ENCODE peak calls at places on chromosomes 16 and 17, in six cellular contexts. J is germinal center, O is NCI-H1436, N is hypothalamus, L is DMS153, B is A549. X is an unnamed sample.

GRCh38 chr17:50064253-50064991 is 8.5 kb downstream of the ITGA3 start:
- DNase-seq in L (no peak), N (no peak), J (no peak), O (no peak), B (peak), X (peak)

GRCh38 chr17:17877548-17878358 is 41.0 kb upstream of the SREBF1 start:
- DNase-seq in L (no peak), N (no peak), B (no peak), O (no peak), J (no peak), X (peak)

GRCh38 chr17:16286009-16286946 is 67.0 kb downstream of the CENPV start:
- DNase-seq in L (no peak), O (no peak), B (peak), N (no peak), J (peak), X (peak)

GRCh38 chr17:40915721-40916256 is 21.7 kb downstream of the KRT23 start:
- DNase-seq in B (no peak), N (no peak), O (no peak), L (no peak), J (no peak), X (no peak)

GRCh38 chr17:83032781-83033180 is 46.6 kb upstream of the METRNL start:
- DNase-seq in N (no peak), L (no peak), B (no peak), J (no peak), O (no peak), X (no peak)

GRCh38 chr16:80938035-80938927 is 68.4 kb downstream of the CMC2 start:
- DNase-seq in J (no peak), O (no peak), L (no peak), B (no peak), N (no peak), X (peak)

GRCh38 chr17:37737971-37738370 is 6.9 kb downstream of the HNF1B start:
- DNase-seq in O (no peak), J (no peak), N (no peak), L (no peak), B (no peak), X (no peak)

GRCh38 chr17:69235338-69236058 is 6.9 kb upstream of the ABCA10 start:
- DNase-seq in N (peak), L (peak), O (peak), B (peak), J (peak), X (peak)

GRCh38 chr17:76909971-76910760 is 42.0 kb downstream of the MGAT5B start:
- DNase-seq in O (no peak), N (no peak), J (peak), L (no peak), B (peak), X (no peak)

GRCh38 chr17:71974051-71974450 is 146.8 kb upstream of the SOX9 start:
- DNase-seq in O (no peak), N (no peak), J (no peak), B (no peak), L (no peak), X (no peak)

GRCh38 chr17:78327880-78328279 is 32.0 kb downstream of the SOCS3 start:
- DNase-seq in B (no peak), O (no peak), L (no peak), N (no peak), J (no peak), X (no peak)

GRCh38 chr17:51119415-51120356 is 982 bp downstream of the SPAG9 start:
- DNase-seq in O (peak), N (no peak), L (no peak), B (peak), J (peak), X (no peak)

GRCh38 chr17:41315814-41316430 is 412 bp upstream of the KRTAP17-1 start:
- DNase-seq in O (no peak), B (no peak), J (no peak), L (peak), N (no peak), X (no peak)

GRCh38 chr16:74601131-74601871 is 5.6 kb downstream of the GLG1 start:
- DNase-seq in J (no peak), O (no peak), B (no peak), L (no peak), N (no peak), X (no peak)

GRCh38 chr17:41666708-41667279 is 21.9 kb upstream of the EIF1 start:
- DNase-seq in B (peak), N (peak), O (peak), L (peak), J (peak), X (peak)

GRCh38 chr16:78538919-78539318 is 439.5 kb downstream of the WWOX start:
- DNase-seq in O (no peak), L (no peak), N (no peak), B (no peak), J (no peak), X (no peak)

GRCh38 chr17:81000631-81001357 is 9.2 kb downstream of the CHMP6 start:
- DNase-seq in L (no peak), O (no peak), J (no peak), N (no peak), B (no peak), X (no peak)

GRCh38 chr17:27628376-27628775 is 2.6 kb upstream of the LGALS9 start:
- DNase-seq in J (no peak), B (no peak), O (no peak), N (no peak), L (no peak), X (no peak)

X was measured in thoracic aorta.